ENCODE peak calls at places on chromosome 10, in eight cellular contexts. T, Z, I, U, K, B, S and W are unnamed samples.
A peak's percentile ranks its signal among the peaks of the same experiment; 100 is the strongest.

GRCh38 chr10:12414278-12414988 is 65.1 kb downstream of the CAMK1D start:
- DNase-seq in B (peak; percentile 52), I (no peak), U (no peak), K (no peak), Z (no peak), T (no peak), S (no peak), W (no peak)

GRCh38 chr10:107971411-107971810 is 806.9 kb upstream of the SORCS1 start:
- DNase-seq in B (peak; percentile 93), I (no peak), S (no peak), U (no peak), Z (no peak), K (no peak), T (no peak), W (no peak)

GRCh38 chr10:14185501-14186045 is 145.2 kb downstream of the FRMD4A start:
- DNase-seq in B (peak; percentile 43), Z (peak; percentile 10), S (peak; percentile 78), T (no peak), K (no peak), U (peak; percentile 56), I (no peak), W (no peak)

GRCh38 chr10:37734971-37735370 is 122.4 kb downstream of the ZNF248 start:
- DNase-seq in I (no peak), U (no peak), B (no peak), Z (no peak), K (no peak), T (no peak), S (no peak), W (no peak)

GRCh38 chr10:31808258-31809218 is 120.1 kb downstream of the ARHGAP12 start:
- DNase-seq in K (no peak), S (peak; percentile 41), U (peak; percentile 50), Z (no peak), I (peak; percentile 25), T (no peak), B (peak; percentile 82), W (no peak)

GRCh38 chr10:76149182-76149581 is 717.8 kb downstream of the LRMDA start:
- DNase-seq in T (no peak), B (peak; percentile 31), Z (no peak), U (no peak), I (no peak), S (no peak), K (no peak), W (no peak)

GRCh38 chr10:74949843-74950765 is 123.7 kb downstream of the KAT6B start:
- DNase-seq in I (no peak), S (no peak), U (no peak), Z (no peak), T (no peak), B (no peak), K (no peak), W (no peak)

GRCh38 chr10:16893664-16894063 is 76.4 kb upstream of the RSU1 start:
- DNase-seq in B (no peak), U (no peak), T (no peak), S (no peak), Z (no peak), K (no peak), I (no peak), W (no peak)

GRCh38 chr10:48658243-48658888 is 26.3 kb upstream of the WDFY4 start:
- DNase-seq in T (peak; percentile 84), U (peak; percentile 65), K (peak; percentile 24), B (peak; percentile 62), Z (peak; percentile 80), S (peak; percentile 88), I (peak; percentile 79), W (peak; percentile 72)

GRCh38 chr10:34918896-34919295 is 103.8 kb upstream of the PARD3 start:
- DNase-seq in B (no peak), I (no peak), T (no peak), S (no peak), K (no peak), Z (no peak), U (no peak), W (no peak)

GRCh38 chr10:93654201-93654600 is 41.9 kb downstream of the PDE6C start:
- DNase-seq in K (no peak), U (no peak), S (no peak), T (no peak), Z (no peak), B (no peak), I (no peak), W (no peak)

GRCh38 chr10:58435297-58435696 is 50.1 kb downstream of the TFAM start:
- DNase-seq in K (no peak), B (peak; percentile 98), T (no peak), S (no peak), U (no peak), Z (no peak), I (peak; percentile 88), W (no peak)

GRCh38 chr10:12480440-12480839 is 131.1 kb downstream of the CAMK1D start:
- DNase-seq in T (no peak), U (no peak), Z (no peak), K (no peak), S (no peak), B (no peak), I (no peak), W (no peak)

GRCh38 chr10:1552415-1552814 is 184.9 kb downstream of the ADARB2 start:
- DNase-seq in U (no peak), I (no peak), B (no peak), T (no peak), S (no peak), K (no peak), Z (no peak), W (peak; percentile 39)

GRCh38 chr10:23338155-23338828 is 6.3 kb downstream of the C10orf67 start:
- DNase-seq in T (no peak), B (peak; percentile 37), Z (no peak), K (no peak), I (no peak), U (no peak), S (peak; percentile 31), W (no peak)

GRCh38 chr10:348456-348855 is 213.2 kb downstream of the ZMYND11 start:
- DNase-seq in B (no peak), I (no peak), T (peak; percentile 61), K (no peak), Z (no peak), U (no peak), S (no peak), W (peak; percentile 42)

GRCh38 chr10:101525848-101526247 is 62.2 kb downstream of the POLL start:
- DNase-seq in T (no peak), I (no peak), U (no peak), Z (no peak), S (no peak), B (no peak), K (no peak), W (no peak)

GRCh38 chr10:100743626-100744135 is 1.7 kb upstream of the PAX2 start:
- DNase-seq in S (peak; percentile 81), K (no peak), I (no peak), T (no peak), U (peak; percentile 89), Z (no peak), B (peak; percentile 67), W (peak; percentile 49)

GRCh38 chr10:60238408-60239100 is 151.1 kb downstream of the ANK3 start:
- DNase-seq in Z (no peak), K (no peak), T (no peak), S (peak; percentile 37), U (peak; percentile 50), B (peak; percentile 57), I (no peak), W (no peak)

GRCh38 chr10:49552277-49552676 is 13.4 kb upstream of the ERCC6 start:
- DNase-seq in T (no peak), K (no peak), U (no peak), I (no peak), Z (no peak), B (peak; percentile 35), S (no peak), W (no peak)

GRCh38 chr10:14603539-14604102 is 171.1 kb downstream of the FAM107B start:
- DNase-seq in B (no peak), K (no peak), I (no peak), T (peak; percentile 70), U (no peak), Z (peak; percentile 23), S (peak; percentile 67), W (no peak)

GRCh38 chr10:43287056-43288007 is 20.5 kb upstream of the RASGEF1A start:
- DNase-seq in U (peak; percentile 38), Z (no peak), I (no peak), S (no peak), B (no peak), T (peak; percentile 82), K (no peak), W (peak; percentile 79)

GRCh38 chr10:88066876-88067275 is 203.5 kb downstream of the PTEN start:
- DNase-seq in Z (no peak), U (no peak), S (no peak), B (no peak), T (no peak), I (no peak), K (no peak), W (peak; percentile 60)

GRCh38 chr10:125555743-125556142 is 127.2 kb downstream of the TEX36 start:
- DNase-seq in Z (no peak), B (no peak), U (no peak), K (no peak), I (no peak), S (no peak), T (no peak), W (no peak)
- TF ChIP-seq CTCF in Z (no peak), B (no peak), U (no peak), K (no peak), I (no peak), S (no peak), T (no peak), W (no peak)

DNA sequence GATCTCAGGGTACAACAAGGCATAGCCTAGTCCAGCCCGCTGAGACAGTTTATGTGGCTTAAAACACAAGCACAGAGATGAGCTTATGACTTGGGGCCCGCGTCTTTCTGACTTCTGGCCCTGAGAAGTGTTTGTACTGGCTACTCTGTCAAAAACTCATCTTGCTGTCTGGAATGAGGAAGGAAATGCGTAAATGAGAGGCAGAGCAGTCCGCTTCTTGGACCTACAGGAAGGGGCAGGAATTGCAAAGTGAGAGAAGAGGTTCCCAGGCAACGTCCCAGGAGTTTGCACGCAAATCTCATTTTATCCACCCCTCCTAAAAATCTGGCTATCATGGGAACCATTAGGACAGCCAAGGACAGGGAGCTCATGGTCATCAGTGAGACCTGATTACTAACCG is 5.5 kb downstream of the ANXA11 start:
- DNase-seq in T (no peak), U (no peak), B (peak; percentile 88), S (no peak), K (no peak), I (peak; percentile 75), Z (no peak), W (no peak)
- TF ChIP-seq CTCF in T (peak; percentile 35), U (no peak), B (peak; percentile 22), S (no peak), K (peak; percentile 21), I (peak; percentile 21), Z (no peak), W (peak; percentile 48)

GRCh38 chr10:124949543-124949942 is 7.6 kb downstream of the ZRANB1 start:
- DNase-seq in T (no peak), Z (no peak), S (no peak), U (no peak), K (no peak), I (no peak), B (peak; percentile 48), W (no peak)
- TF ChIP-seq CTCF in T (no peak), Z (no peak), S (no peak), U (no peak), K (no peak), I (no peak), B (no peak), W (no peak)

DNA sequence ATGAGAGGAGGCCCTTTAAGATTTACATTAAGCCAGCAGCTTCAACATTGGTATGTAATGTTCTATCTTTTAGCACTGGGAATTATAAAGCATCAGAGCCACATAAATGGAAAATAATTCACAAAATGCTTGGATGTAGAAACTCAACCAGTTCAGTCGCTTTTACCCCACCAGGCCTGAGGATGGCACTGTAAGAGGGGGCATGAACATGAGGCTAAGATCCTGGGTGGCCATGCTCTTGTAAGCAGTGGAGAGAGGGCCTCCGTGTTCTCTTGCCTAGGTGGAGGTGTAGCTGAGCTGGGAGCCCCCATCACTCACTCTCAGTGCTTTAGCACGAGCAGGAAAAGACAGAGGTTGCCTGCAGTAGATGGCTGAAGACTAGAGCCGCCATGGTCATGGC is 238.8 kb downstream of the FANK1 start:
- DNase-seq in K (no peak), B (peak; percentile 50), Z (no peak), S (peak; percentile 52), T (no peak), U (no peak), I (no peak), W (no peak)
- TF ChIP-seq CTCF in K (no peak), B (peak; percentile 27), Z (no peak), S (peak; percentile 53), T (no peak), U (no peak), I (no peak), W (no peak)